ENCODE peak calls at places on chromosomes 12 and 14, in nine cellular contexts. B is psoas muscle; C is Kasumi-1; E is endothelial cell; F is upper lobe of right lung; S is type B pancreatic cell; H is stimulated activated CD4-positive, alpha-beta T cell treated with anti-CD3 and anti-CD28 coated beads, Interleukin-1b, Interleukin-23, amount 100 ng/mL, for 24 hours; Y is RWPE1; U is bronchial epithelial cell. O is an unnamed sample.

GRCh38 chr12:54428050-54429013 is 9.3 kb upstream of the ITGA5 start:
- DNase-seq in B (no peak), C (peak; percentile 91), E (peak; percentile 65), F (no peak), S (no peak), H (no peak), Y (peak; percentile 88), U (peak; percentile 74), O (no peak)

GRCh38 chr12:98838282-98838681 is 193.2 kb downstream of the APAF1 start:
- DNase-seq in B (no peak), C (no peak), E (no peak), F (no peak), S (no peak), H (no peak), Y (no peak), U (no peak), O (no peak)

GRCh38 chr12:51848843-51849735 is 571 bp upstream of the FIGNL2 start:
- DNase-seq in B (no peak), C (no peak), E (peak; percentile 66), F (no peak), S (no peak), H (no peak), Y (no peak), U (no peak), O (no peak)

GRCh38 chr12:66648336-66648735 is 30.5 kb downstream of the GRIP1 start:
- DNase-seq in B (no peak), C (no peak), E (no peak), F (no peak), S (no peak), H (no peak), Y (peak; percentile 31), U (peak; percentile 55), O (no peak)

GRCh38 chr14:55620277-55620676 is 40.3 kb downstream of the KTN1 start:
- DNase-seq in B (no peak), C (no peak), E (no peak), F (no peak), S (no peak), H (no peak), Y (no peak), U (no peak), O (no peak)

GRCh38 chr12:109735825-109736551 is 22.4 kb downstream of the FAM222A start:
- DNase-seq in B (peak; percentile 41), C (no peak), E (no peak), F (peak; percentile 48), S (no peak), H (no peak), Y (no peak), U (no peak), O (peak; percentile 11)

GRCh38 chr12:31001581-31002360 is 71.9 kb upstream of the DDX11 start:
- DNase-seq in B (peak; percentile 6), C (no peak), E (no peak), F (peak; percentile 34), S (no peak), H (no peak), Y (no peak), U (no peak), O (peak; percentile 27)

GRCh38 chr14:71472961-71473340 is 459.3 kb upstream of the RGS6 start:
- DNase-seq in B (no peak), C (no peak), E (no peak), F (no peak), S (no peak), H (no peak), Y (no peak), U (no peak), O (no peak)

GRCh38 chr12:124396544-124397398 is 101.9 kb downstream of the RFLNA start:
- DNase-seq in B (no peak), C (no peak), E (no peak), F (no peak), S (no peak), H (no peak), Y (no peak), U (no peak), O (no peak)

GRCh38 chr12:38904932-38905479 is 385 bp downstream of the CPNE8 start:
- DNase-seq in B (peak; percentile 91), C (no peak), E (peak; percentile 55), F (peak; percentile 91), S (no peak), H (peak; percentile 45), Y (peak; percentile 85), U (peak; percentile 86), O (peak; percentile 92)

GRCh38 chr14:95294834-95295599 is 24.7 kb downstream of the CLMN start:
- DNase-seq in B (no peak), C (no peak), E (no peak), F (no peak), S (no peak), H (no peak), Y (peak; percentile 64), U (peak; percentile 89), O (no peak)